ENCODE peak calls at places on chromosomes 7 and 10, in eight cellular contexts. X is heart right ventricle; Z is CD4-positive, alpha-beta memory T cell; O is upper lobe of right lung; U is CD4-positive, CD25-positive, alpha-beta regulatory T cell; P is body of pancreas; T is left ventricle myocardium inferior; N is tibial artery. L is an unnamed sample. For H3K4me1, the result is how much of the 10 kb centered on the place peaks cover.

GRCh38 chr10:78185693-78186055 is 152.0 kb downstream of the RPS24 start:
- DNase-seq in X (peak), Z (no peak), O (no peak), U (no peak), P (no peak), T (peak), N (peak), L (no peak)

GRCh38 chr7:982511-983181 is at the start of gene CYP2W1:
- DNase-seq in X (no peak), Z (no peak), O (no peak), U (no peak), P (no peak), T (no peak), N (no peak), L (no peak)

GRCh38 chr7:150978136-150978789 is at the start of gene KCNH2:
- DNase-seq in X (peak), Z (peak), O (no peak), U (peak), P (peak), T (peak), N (no peak), L (no peak)

GRCh38 chr7:368651-369475 is 78.9 kb downstream of the FOXL3 start:
- DNase-seq in X (no peak), Z (no peak), O (peak), U (no peak), P (peak), T (peak), N (no peak), L (peak)

GRCh38 chr7:82017334-82017943 is 247.6 kb upstream of the HGF start:
- DNase-seq in X (no peak), Z (no peak), O (no peak), U (no peak), P (no peak), T (no peak), N (no peak), L (no peak)

GRCh38 chr7:44471850-44472249 is 18.6 kb downstream of the NUDCD3 start:
- DNase-seq in X (no peak), Z (no peak), O (no peak), U (no peak), P (no peak), T (no peak), N (no peak), L (no peak)

GRCh38 chr10:47400786-47401185 is 16.7 kb upstream of the ZNF488 start:
- DNase-seq in X (no peak), Z (no peak), O (no peak), U (no peak), P (no peak), T (no peak), N (no peak), L (no peak)

GRCh38 chr10:71294856-71295255 is 24.2 kb upstream of the SLC29A3 start:
- DNase-seq in X (no peak), Z (no peak), O (no peak), U (no peak), P (no peak), T (no peak), N (no peak), L (no peak)

GRCh38 chr7:115558186-115558585 is 472.4 kb downstream of the TFEC start:
- DNase-seq in X (no peak), Z (no peak), O (no peak), U (no peak), P (no peak), T (no peak), N (no peak), L (no peak)

GRCh38 chr7:95473276-95473985 is 12.3 kb upstream of the ASB4 start:
- DNase-seq in X (no peak), Z (no peak), O (no peak), U (no peak), P (no peak), T (no peak), N (no peak), L (no peak)

GRCh38 chr7:7668708-7669107 is 28.2 kb downstream of the UMAD1 start:
- DNase-seq in X (no peak), Z (no peak), O (no peak), U (no peak), P (no peak), T (no peak), N (no peak), L (no peak)

GRCh38 chr7:7673240-7673550 is 32.6 kb downstream of the UMAD1 start:
- DNase-seq in X (no peak), Z (no peak), O (no peak), U (no peak), P (no peak), T (no peak), N (no peak), L (no peak)

GRCh38 chr7:7675686-7676085 is 35.1 kb downstream of the UMAD1 start:
- DNase-seq in X (no peak), Z (no peak), O (no peak), U (no peak), P (no peak), T (no peak), N (no peak), L (no peak)

GRCh38 chr7:7670490-7670889 is 29.9 kb downstream of the UMAD1 start:
- DNase-seq in X (no peak), Z (no peak), O (no peak), U (no peak), P (no peak), T (no peak), N (no peak), L (no peak)

GRCh38 chr7:7672545-7673239 is 32.1 kb downstream of the UMAD1 start:
- DNase-seq in X (no peak), Z (no peak), O (no peak), U (peak), P (no peak), T (no peak), N (no peak), L (no peak)
- H3K27ac ChIP-seq in X (no peak), Z (no peak), O (no peak), U (no peak), P (no peak), T (no peak), N (no peak), L (no peak)

GRCh38 chr7:5345171-5345570 is 62.4 kb downstream of the SLC29A4 start:
- DNase-seq in X (no peak), Z (no peak), O (no peak), U (no peak), P (no peak), T (no peak), N (no peak), L (no peak)
- H3K4me1 ChIP-seq in X (under half), Z (under half), O (under half), U (under half), P (under half), T (under half), N (under half), L (under half)

GRCh38 chr7:28045592-28045991 is 135.0 kb downstream of the JAZF1 start:
- DNase-seq in X (no peak), Z (no peak), O (no peak), U (no peak), P (no peak), T (no peak), N (no peak), L (no peak)

GRCh38 chr7:28042721-28043120 is 137.9 kb downstream of the JAZF1 start:
- DNase-seq in X (no peak), Z (no peak), O (no peak), U (no peak), P (no peak), T (no peak), N (no peak), L (no peak)

GRCh38 chr7:28038175-28038855 is 142.3 kb downstream of the JAZF1 start:
- DNase-seq in X (no peak), Z (no peak), O (no peak), U (no peak), P (no peak), T (no peak), N (no peak), L (no peak)

GRCh38 chr7:28044825-28045224 is 135.8 kb downstream of the JAZF1 start:
- DNase-seq in X (no peak), Z (no peak), O (no peak), U (no peak), P (no peak), T (no peak), N (no peak), L (no peak)

GRCh38 chr7:28041508-28042314 is 138.9 kb downstream of the JAZF1 start:
- DNase-seq in X (no peak), Z (no peak), O (no peak), U (no peak), P (no peak), T (no peak), N (no peak), L (no peak)
- H3K4me3 ChIP-seq in X (no peak), Z (no peak), O (no peak), U (no peak), P (no peak), T (no peak), N (no peak), L (no peak)

GRCh38 chr10:10794776-10795175 is 222.9 kb upstream of the CELF2 start:
- DNase-seq in X (no peak), Z (no peak), O (no peak), U (no peak), P (no peak), T (no peak), N (no peak), L (peak)

GRCh38 chr10:10791869-10792268 is 225.8 kb upstream of the CELF2 start:
- DNase-seq in X (no peak), Z (no peak), O (no peak), U (no peak), P (no peak), T (no peak), N (no peak), L (no peak)

GRCh38 chr10:10792681-10793080 is 225.0 kb upstream of the CELF2 start:
- DNase-seq in X (no peak), Z (no peak), O (no peak), U (no peak), P (no peak), T (no peak), N (no peak), L (peak)

GRCh38 chr10:10796061-10796773 is 221.5 kb upstream of the CELF2 start:
- DNase-seq in X (no peak), Z (no peak), O (no peak), U (no peak), P (no peak), T (no peak), N (no peak), L (no peak)

GRCh38 chr10:10794056-10794455 is 223.6 kb upstream of the CELF2 start:
- DNase-seq in X (no peak), Z (no peak), O (no peak), U (no peak), P (no peak), T (no peak), N (no peak), L (no peak)
- H3K27ac ChIP-seq in X (no peak), Z (no peak), O (peak), U (no peak), P (no peak), T (no peak), N (no peak), L (peak)

GRCh38 chr10:103766751-103767509 is 88.4 kb downstream of the SH3PXD2A start:
- DNase-seq in X (no peak), Z (no peak), O (no peak), U (no peak), P (no peak), T (no peak), N (no peak), L (no peak)
- H3K4me1 ChIP-seq in X (half or more), Z (half or more), O (under half), U (half or more), P (under half), T (half or more), N (under half), L (half or more)

GRCh38 chr7:70353948-70354335 is 755.7 kb downstream of the AUTS2 start:
- DNase-seq in X (no peak), Z (no peak), O (no peak), U (no peak), P (no peak), T (no peak), N (no peak), L (no peak)

GRCh38 chr7:70354409-70355169 is 756.3 kb downstream of the AUTS2 start:
- DNase-seq in X (no peak), Z (peak), O (no peak), U (peak), P (no peak), T (no peak), N (no peak), L (no peak)

GRCh38 chr7:70356324-70356797 is 758.1 kb downstream of the AUTS2 start:
- DNase-seq in X (no peak), Z (no peak), O (no peak), U (no peak), P (no peak), T (no peak), N (no peak), L (no peak)

GRCh38 chr7:70356975-70357374 is 758.7 kb downstream of the AUTS2 start:
- DNase-seq in X (no peak), Z (no peak), O (no peak), U (no peak), P (no peak), T (no peak), N (no peak), L (no peak)

GRCh38 chr7:70355591-70356323 is 757.5 kb downstream of the AUTS2 start:
- DNase-seq in X (no peak), Z (no peak), O (no peak), U (no peak), P (no peak), T (no peak), N (no peak), L (no peak)
- H3K4me3 ChIP-seq in X (no peak), Z (no peak), O (no peak), U (no peak), P (no peak), T (no peak), N (no peak), L (no peak)

GRCh38 chr7:156907656-156908055 is 14.7 kb upstream of the LMBR1 start:
- DNase-seq in X (no peak), Z (no peak), O (no peak), U (no peak), P (no peak), T (no peak), N (no peak), L (no peak)
- H3K27ac ChIP-seq in X (no peak), Z (no peak), O (no peak), U (no peak), P (no peak), T (no peak), N (no peak), L (no peak)

L was measured in RWPE2.